ENCODE peak calls at places on chromosome 14, in four cellular contexts. One of them, this sample, is unnamed. For H3K4me1, the result is how much of the 10 kb centered on the place peaks cover.

GRCh38 chr14:88706425-88706824 is 86.3 kb downstream of the EML5 start:
- DNase-seq in CD8-positive, alpha-beta memory T cell: no peak
- DNase-seq in mammary epithelial cell: peak
- DNase-seq in tibial artery: no peak
- DNase-seq in this sample: no peak

GRCh38 chr14:33432407-33433023 is 493.8 kb downstream of the NPAS3 start:
- DNase-seq in CD8-positive, alpha-beta memory T cell: no peak
- DNase-seq in mammary epithelial cell: peak
- DNase-seq in tibial artery: no peak
- DNase-seq in this sample: no peak

GRCh38 chr14:102215522-102216250 is 76.0 kb downstream of the WDR20 start:
- DNase-seq in CD8-positive, alpha-beta memory T cell: no peak
- DNase-seq in mammary epithelial cell: no peak
- DNase-seq in tibial artery: no peak
- DNase-seq in this sample: no peak

GRCh38 chr14:65255029-65255545 is 152.8 kb upstream of the MAX start:
- DNase-seq in CD8-positive, alpha-beta memory T cell: no peak
- DNase-seq in mammary epithelial cell: peak
- DNase-seq in tibial artery: no peak
- DNase-seq in this sample: no peak

GRCh38 chr14:39175445-39176262 is 600 bp downstream of the PNN start:
- DNase-seq in CD8-positive, alpha-beta memory T cell: peak
- DNase-seq in mammary epithelial cell: peak
- DNase-seq in tibial artery: no peak
- DNase-seq in this sample: no peak

GRCh38 chr14:39102265-39102968 is 618 bp downstream of the SEC23A start:
- DNase-seq in CD8-positive, alpha-beta memory T cell: no peak
- DNase-seq in mammary epithelial cell: peak
- DNase-seq in tibial artery: no peak
- DNase-seq in this sample: peak

GRCh38 chr14:71203306-71203705 is 296.0 kb downstream of the PCNX1 start:
- DNase-seq in CD8-positive, alpha-beta memory T cell: no peak
- DNase-seq in mammary epithelial cell: no peak
- DNase-seq in tibial artery: no peak
- DNase-seq in this sample: no peak

GRCh38 chr14:20587489-20588154 is at the start of gene RNASE11:
- DNase-seq in CD8-positive, alpha-beta memory T cell: no peak
- DNase-seq in mammary epithelial cell: no peak
- DNase-seq in tibial artery: no peak
- DNase-seq in this sample: no peak

GRCh38 chr14:22472935-22473854 is 115.8 kb downstream of the DAD1 start:
- DNase-seq in CD8-positive, alpha-beta memory T cell: no peak
- DNase-seq in mammary epithelial cell: peak
- DNase-seq in tibial artery: peak
- DNase-seq in this sample: peak

GRCh38 chr14:96904201-96904600 is 107.0 kb downstream of the VRK1 start:
- DNase-seq in CD8-positive, alpha-beta memory T cell: no peak
- DNase-seq in mammary epithelial cell: no peak
- DNase-seq in tibial artery: no peak
- DNase-seq in this sample: no peak

GRCh38 chr14:88791629-88792571 is 853 bp downstream of the EML5 start:
- DNase-seq in CD8-positive, alpha-beta memory T cell: no peak
- DNase-seq in mammary epithelial cell: peak
- DNase-seq in tibial artery: peak
- DNase-seq in this sample: peak

GRCh38 chr14:77026930-77027537 is 1.5 kb downstream of the IRF2BPL start:
- DNase-seq in CD8-positive, alpha-beta memory T cell: peak
- DNase-seq in mammary epithelial cell: peak
- DNase-seq in tibial artery: no peak
- DNase-seq in this sample: peak

GRCh38 chr14:77024171-77024627 is 4.3 kb downstream of the IRF2BPL start:
- DNase-seq in CD8-positive, alpha-beta memory T cell: peak
- DNase-seq in mammary epithelial cell: peak
- DNase-seq in tibial artery: no peak
- DNase-seq in this sample: no peak

GRCh38 chr14:77027538-77028383 is 747 bp downstream of the IRF2BPL start:
- DNase-seq in CD8-positive, alpha-beta memory T cell: peak
- DNase-seq in mammary epithelial cell: peak
- DNase-seq in tibial artery: peak
- DNase-seq in this sample: peak

GRCh38 chr14:77025744-77026165 is 2.8 kb downstream of the IRF2BPL start:
- DNase-seq in CD8-positive, alpha-beta memory T cell: no peak
- DNase-seq in mammary epithelial cell: peak
- DNase-seq in tibial artery: no peak
- DNase-seq in this sample: no peak

GRCh38 chr14:77026166-77026929 is 2.2 kb downstream of the IRF2BPL start:
- DNase-seq in CD8-positive, alpha-beta memory T cell: no peak
- DNase-seq in mammary epithelial cell: peak
- DNase-seq in tibial artery: peak
- DNase-seq in this sample: peak
- H3K4me1 ChIP-seq in CD8-positive, alpha-beta memory T cell: half or more
- H3K4me1 ChIP-seq in mammary epithelial cell: under half
- H3K4me1 ChIP-seq in tibial artery: half or more
- H3K4me1 ChIP-seq in this sample: half or more

DNA sequence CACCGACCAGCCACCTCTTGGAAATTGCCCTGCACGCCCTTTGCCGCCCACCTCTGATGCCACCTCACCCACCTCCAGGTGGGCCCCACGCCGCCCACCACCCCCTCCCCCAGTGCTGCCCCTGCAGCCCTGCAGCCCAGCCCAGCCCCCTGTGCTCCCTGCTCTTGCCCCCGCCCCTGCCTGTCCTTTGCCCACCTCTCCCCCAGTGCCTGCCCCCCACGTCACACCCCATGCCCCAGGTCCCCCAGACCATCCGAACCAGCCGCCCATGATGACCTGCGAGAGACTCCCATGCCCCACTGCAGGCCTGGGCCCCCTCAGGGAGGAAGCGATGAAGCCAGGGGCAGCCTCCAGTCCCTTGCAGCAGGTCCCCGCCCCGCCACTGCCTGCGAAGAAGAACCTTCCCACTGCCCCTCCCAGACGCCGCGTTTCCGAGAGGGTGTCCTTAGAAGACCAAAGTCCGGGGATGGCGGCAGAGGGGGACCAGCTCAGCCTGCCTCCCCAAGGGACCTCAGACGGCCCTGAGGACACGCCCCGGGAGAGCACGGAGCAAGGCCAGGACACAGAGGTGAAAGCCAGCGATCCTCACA is 96.5 kb downstream of the LGMN start:
- DNase-seq in CD8-positive, alpha-beta memory T cell: peak
- DNase-seq in mammary epithelial cell: no peak
- DNase-seq in tibial artery: peak
- DNase-seq in this sample: peak
- H3K4me1 ChIP-seq in CD8-positive, alpha-beta memory T cell: half or more
- H3K4me1 ChIP-seq in mammary epithelial cell: under half
- H3K4me1 ChIP-seq in tibial artery: under half
- H3K4me1 ChIP-seq in this sample: under half

GRCh38 chr14:104683653-104684448 is 5.6 kb upstream of the INF2 start:
- DNase-seq in CD8-positive, alpha-beta memory T cell: no peak
- DNase-seq in mammary epithelial cell: no peak
- DNase-seq in tibial artery: no peak
- DNase-seq in this sample: no peak

GRCh38 chr14:104681689-104682074 is 7.7 kb upstream of the INF2 start:
- DNase-seq in CD8-positive, alpha-beta memory T cell: no peak
- DNase-seq in mammary epithelial cell: peak
- DNase-seq in tibial artery: peak
- DNase-seq in this sample: peak

GRCh38 chr14:104680056-104680805 is 9.2 kb upstream of the INF2 start:
- DNase-seq in CD8-positive, alpha-beta memory T cell: no peak
- DNase-seq in mammary epithelial cell: peak
- DNase-seq in tibial artery: peak
- DNase-seq in this sample: peak

GRCh38 chr14:104680806-104681688 is 8.4 kb upstream of the INF2 start:
- DNase-seq in CD8-positive, alpha-beta memory T cell: no peak
- DNase-seq in mammary epithelial cell: peak
- DNase-seq in tibial artery: peak
- DNase-seq in this sample: peak

GRCh38 chr14:104682107-104682593 is 7.3 kb upstream of the INF2 start:
- DNase-seq in CD8-positive, alpha-beta memory T cell: no peak
- DNase-seq in mammary epithelial cell: no peak
- DNase-seq in tibial artery: no peak
- DNase-seq in this sample: no peak
- H3K4me1 ChIP-seq in CD8-positive, alpha-beta memory T cell: under half
- H3K4me1 ChIP-seq in mammary epithelial cell: half or more
- H3K4me1 ChIP-seq in tibial artery: half or more
- H3K4me1 ChIP-seq in this sample: half or more

GRCh38 chr14:99484106-99484505 is 2.9 kb downstream of the CCNK start:
- DNase-seq in CD8-positive, alpha-beta memory T cell: no peak
- DNase-seq in mammary epithelial cell: peak
- DNase-seq in tibial artery: no peak
- DNase-seq in this sample: no peak
- H3K4me1 ChIP-seq in CD8-positive, alpha-beta memory T cell: under half
- H3K4me1 ChIP-seq in mammary epithelial cell: under half
- H3K4me1 ChIP-seq in tibial artery: under half
- H3K4me1 ChIP-seq in this sample: under half

DNA sequence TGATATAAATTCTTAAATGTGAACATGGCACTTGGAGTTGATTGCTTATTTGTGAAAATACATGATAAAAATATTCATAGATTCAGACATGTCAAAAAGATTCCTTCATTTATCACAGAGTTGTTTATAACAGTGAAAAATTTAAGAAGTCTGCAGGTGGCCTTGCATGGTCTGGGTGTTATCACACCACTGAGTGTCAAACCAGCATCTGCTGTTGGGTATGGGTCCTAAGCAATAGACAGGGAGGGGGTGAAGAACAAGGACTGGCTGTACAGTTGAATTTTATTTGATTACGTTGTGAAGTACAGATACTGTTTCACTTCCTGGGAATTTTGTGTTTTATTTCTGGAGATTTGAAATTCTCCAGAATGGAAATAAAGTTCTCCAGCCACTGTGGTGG is 180.4 kb upstream of the HIF1A start:
- DNase-seq in CD8-positive, alpha-beta memory T cell: no peak
- DNase-seq in mammary epithelial cell: no peak
- DNase-seq in tibial artery: no peak
- DNase-seq in this sample: no peak
- H3K4me1 ChIP-seq in CD8-positive, alpha-beta memory T cell: half or more
- H3K4me1 ChIP-seq in mammary epithelial cell: half or more
- H3K4me1 ChIP-seq in tibial artery: under half
- H3K4me1 ChIP-seq in this sample: under half

DNA sequence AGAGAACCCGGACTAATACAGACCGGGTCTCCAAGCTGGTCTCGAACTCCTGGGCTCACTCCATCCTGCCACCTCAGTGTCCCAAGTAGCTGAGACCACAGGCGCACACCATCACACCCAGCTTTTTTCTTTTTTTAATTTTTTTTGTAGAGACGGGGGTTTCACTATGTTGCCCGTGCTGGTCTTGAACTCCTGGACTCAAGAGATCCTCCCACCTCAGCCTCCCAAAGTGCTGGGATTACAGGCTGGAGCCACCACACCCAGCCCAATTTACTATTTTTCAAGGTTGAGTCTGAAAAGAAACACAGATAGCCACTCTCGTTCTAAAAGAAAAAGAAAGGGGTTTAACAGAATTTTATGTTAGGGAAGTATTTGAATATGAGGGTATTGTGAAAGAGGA is 1.8 kb downstream of the ERO1A start:
- DNase-seq in CD8-positive, alpha-beta memory T cell: no peak
- DNase-seq in mammary epithelial cell: no peak
- DNase-seq in tibial artery: no peak
- DNase-seq in this sample: no peak
- H3K4me1 ChIP-seq in CD8-positive, alpha-beta memory T cell: under half
- H3K4me1 ChIP-seq in mammary epithelial cell: under half
- H3K4me1 ChIP-seq in tibial artery: under half
- H3K4me1 ChIP-seq in this sample: under half

GRCh38 chr14:85574849-85575616 is 45.1 kb downstream of the FLRT2 start:
- DNase-seq in CD8-positive, alpha-beta memory T cell: no peak
- DNase-seq in mammary epithelial cell: no peak
- DNase-seq in tibial artery: no peak
- DNase-seq in this sample: no peak

GRCh38 chr14:85575617-85575898 is 45.6 kb downstream of the FLRT2 start:
- DNase-seq in CD8-positive, alpha-beta memory T cell: no peak
- DNase-seq in mammary epithelial cell: no peak
- DNase-seq in tibial artery: no peak
- DNase-seq in this sample: no peak

GRCh38 chr14:85573406-85573805 is 43.5 kb downstream of the FLRT2 start:
- DNase-seq in CD8-positive, alpha-beta memory T cell: no peak
- DNase-seq in mammary epithelial cell: no peak
- DNase-seq in tibial artery: no peak
- DNase-seq in this sample: no peak

GRCh38 chr14:85572021-85572420 is 42.1 kb downstream of the FLRT2 start:
- DNase-seq in CD8-positive, alpha-beta memory T cell: no peak
- DNase-seq in mammary epithelial cell: no peak
- DNase-seq in tibial artery: no peak
- DNase-seq in this sample: no peak

DNA sequence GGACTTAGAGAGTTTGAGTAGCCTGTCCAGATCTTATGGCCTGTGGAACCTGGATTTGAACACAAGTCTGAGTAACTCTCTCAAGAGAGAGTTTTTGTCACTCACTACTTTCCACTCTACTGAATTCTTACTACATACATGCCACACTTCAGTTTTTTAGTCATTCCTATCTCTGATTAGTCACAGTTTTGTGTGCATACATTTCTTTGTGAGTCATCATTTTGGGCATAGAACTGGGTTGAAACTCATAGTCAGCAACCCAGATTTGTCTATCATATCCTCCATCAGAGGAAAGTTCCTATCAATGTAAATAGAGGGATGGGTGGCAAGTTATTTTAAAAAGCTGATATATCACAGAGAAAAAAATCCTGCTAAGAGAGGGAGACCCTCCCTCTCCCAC is 42.9 kb downstream of the FLRT2 start:
- DNase-seq in CD8-positive, alpha-beta memory T cell: no peak
- DNase-seq in mammary epithelial cell: peak
- DNase-seq in tibial artery: no peak
- DNase-seq in this sample: no peak
- H3K4me1 ChIP-seq in CD8-positive, alpha-beta memory T cell: under half
- H3K4me1 ChIP-seq in mammary epithelial cell: under half
- H3K4me1 ChIP-seq in tibial artery: under half
- H3K4me1 ChIP-seq in this sample: under half

This sample was measured in stomach.